ENCODE peak calls at places on chromosomes 3 and 15, in nine cellular contexts. N is astrocyte; T is effector memory CD4-positive, alpha-beta T cell; P is left ventricle myocardium inferior; G is tibial artery; D is colonic mucosa; Y is left lung; O is stomach; S is upper lobe of right lung. Z is an unnamed sample. For H3K36me3 and H3K4me1, the result is how much of the 10 kb centered on the place peaks cover.

GRCh38 chr3:16174389-16174788 is at the start of gene GALNT15:
- DNase-seq in N (peak), T (no peak), P (peak), G (peak), D (peak), Y (peak), O (peak), S (peak), Z (peak)

GRCh38 chr3:13492976-13493866 is 13.1 kb downstream of the HDAC11 start:
- DNase-seq in N (no peak), T (no peak), P (peak), G (no peak), D (no peak), Y (peak), O (no peak), S (peak), Z (no peak)

GRCh38 chr3:132180337-132180791 is 136.8 kb upstream of the ACP3 start:
- DNase-seq in N (peak), T (no peak), P (no peak), G (no peak), D (no peak), Y (no peak), O (no peak), S (no peak), Z (no peak)

GRCh38 chr3:102140116-102140515 is 290.8 kb downstream of the NFKBIZ start:
- DNase-seq in N (no peak), T (no peak), P (no peak), G (no peak), D (no peak), Y (no peak), O (no peak), S (no peak), Z (no peak)

GRCh38 chr3:107745354-107745753 is 222.6 kb downstream of the BBX start:
- DNase-seq in N (no peak), T (no peak), P (no peak), G (no peak), D (no peak), Y (no peak), O (no peak), S (no peak), Z (no peak)

GRCh38 chr15:70323111-70323851 is 225.6 kb upstream of the TLE3 start:
- DNase-seq in N (peak), T (no peak), P (peak), G (peak), D (no peak), Y (no peak), O (peak), S (no peak), Z (peak)

GRCh38 chr15:41465822-41466421 is 27.8 kb upstream of the ITPKA start:
- DNase-seq in N (peak), T (no peak), P (no peak), G (no peak), D (no peak), Y (no peak), O (no peak), S (no peak), Z (no peak)

GRCh38 chr3:2771711-2772110 is 338.5 kb downstream of the IL5RA start:
- DNase-seq in N (no peak), T (no peak), P (no peak), G (no peak), D (no peak), Y (no peak), O (no peak), S (no peak), Z (no peak)

GRCh38 chr3:98504534-98504933 is 7.1 kb downstream of the OR5K2 start:
- DNase-seq in N (peak), T (no peak), P (no peak), G (no peak), D (no peak), Y (no peak), O (no peak), S (no peak), Z (no peak)

GRCh38 chr3:185717121-185717520 is 107.7 kb downstream of the IGF2BP2 start:
- DNase-seq in N (peak), T (no peak), P (no peak), G (no peak), D (no peak), Y (no peak), O (no peak), S (no peak), Z (no peak)

GRCh38 chr3:10977864-10978510 is 14.6 kb upstream of the SLC6A1 start:
- DNase-seq in N (peak), T (no peak), P (no peak), G (no peak), D (no peak), Y (no peak), O (no peak), S (no peak), Z (no peak)

GRCh38 chr3:131083190-131083863 is 56.6 kb downstream of the NEK11 start:
- DNase-seq in N (no peak), T (no peak), P (peak), G (no peak), D (no peak), Y (no peak), O (peak), S (no peak), Z (no peak)

GRCh38 chr3:105377716-105378115 is 11.0 kb downstream of the ALCAM start:
- DNase-seq in N (no peak), T (no peak), P (no peak), G (no peak), D (no peak), Y (no peak), O (no peak), S (no peak), Z (no peak)

GRCh38 chr3:71930056-71930991 is 145.4 kb upstream of the PROK2 start:
- DNase-seq in N (peak), T (no peak), P (no peak), G (no peak), D (no peak), Y (no peak), O (no peak), S (no peak), Z (no peak)

GRCh38 chr3:162161595-162161994 is 665.0 kb downstream of the OTOL1 start:
- DNase-seq in N (no peak), T (no peak), P (no peak), G (no peak), D (no peak), Y (no peak), O (no peak), S (no peak), Z (no peak)

GRCh38 chr3:152430223-152431002 is 161.7 kb downstream of the MBNL1 start:
- DNase-seq in N (no peak), T (no peak), P (peak), G (no peak), D (no peak), Y (no peak), O (no peak), S (no peak), Z (no peak)

GRCh38 chr15:55318588-55319494 is at the start of the genes PIGB and PIGBOS1:
- DNase-seq in N (peak), T (peak), P (peak), G (peak), D (peak), Y (peak), O (peak), S (peak), Z (peak)

GRCh38 chr3:66253790-66254620 is 33.2 kb downstream of the SLC25A26 start:
- DNase-seq in N (peak), T (no peak), P (no peak), G (no peak), D (no peak), Y (no peak), O (no peak), S (no peak), Z (no peak)

GRCh38 chr3:78481050-78481449 is 1286.7 kb downstream of the ROBO1 start:
- DNase-seq in N (no peak), T (no peak), P (no peak), G (no peak), D (no peak), Y (no peak), O (no peak), S (no peak), Z (no peak)

GRCh38 chr3:72482589-72483249 is 365.5 kb downstream of the SHQ1 start:
- DNase-seq in N (peak), T (peak), P (peak), G (peak), D (peak), Y (peak), O (peak), S (peak), Z (peak)

GRCh38 chr3:94417963-94418455 is 355.1 kb downstream of the NSUN3 start:
- DNase-seq in N (no peak), T (no peak), P (no peak), G (no peak), D (no peak), Y (no peak), O (no peak), S (no peak), Z (no peak)

GRCh38 chr15:68816795-68817303 is 3.8 kb downstream of the ANP32A start:
- DNase-seq in N (no peak), T (no peak), P (no peak), G (no peak), D (peak), Y (no peak), O (no peak), S (no peak), Z (no peak)

DNA sequence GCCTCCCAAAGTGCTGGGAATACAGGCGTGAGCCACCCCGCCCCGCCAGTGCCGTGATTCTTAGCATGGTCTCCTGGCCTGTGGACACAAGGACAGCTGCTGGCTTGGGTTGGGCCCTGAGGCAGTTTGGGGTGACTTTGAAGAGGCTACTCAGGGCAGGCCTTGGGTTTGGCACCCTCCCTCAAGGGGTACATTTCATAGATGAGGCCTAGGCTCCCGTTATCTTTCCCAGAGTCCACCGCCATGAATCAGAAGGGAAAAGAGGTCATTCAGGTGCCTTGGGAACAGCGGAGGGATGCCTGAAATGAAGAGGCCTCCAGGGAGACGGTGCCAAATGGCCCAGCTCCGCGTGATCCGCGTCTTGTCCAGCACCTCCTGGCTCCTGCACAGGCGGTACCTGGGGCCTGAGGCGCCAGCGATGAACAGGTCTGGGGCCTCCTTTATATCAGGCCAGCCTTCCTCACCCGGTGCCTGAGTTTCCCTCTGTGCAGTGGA is 9.3 kb downstream of the GNAI2 start:
- DNase-seq in N (no peak), T (no peak), P (no peak), G (no peak), D (no peak), Y (no peak), O (no peak), S (no peak), Z (no peak)
- H3K4me3 ChIP-seq in N (no peak), T (peak), P (peak), G (peak), D (peak), Y (no peak), O (peak), S (peak), Z (no peak)

DNA sequence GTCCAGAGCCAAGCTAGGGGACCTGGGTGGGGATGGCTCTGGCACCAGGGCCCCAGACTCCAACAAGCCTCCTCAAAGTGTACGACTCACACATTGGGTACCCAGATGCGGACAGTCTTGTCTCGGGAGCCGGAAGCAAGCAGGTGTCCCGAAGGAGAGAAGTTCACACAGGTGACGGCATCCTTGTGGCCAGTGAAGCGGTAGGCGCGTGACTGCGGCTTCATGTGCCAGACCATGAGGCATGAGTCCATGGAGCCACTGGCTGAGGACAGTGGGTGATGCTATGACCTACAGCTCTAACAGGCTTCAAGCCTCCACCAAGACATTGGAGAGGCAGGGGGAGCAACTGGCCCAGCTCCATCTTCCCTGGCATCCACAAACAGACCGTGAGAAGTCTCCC is 4.5 kb downstream of the POC1A start:
- DNase-seq in N (no peak), T (no peak), P (no peak), G (no peak), D (no peak), Y (no peak), O (no peak), S (no peak), Z (no peak)
- H3K36me3 ChIP-seq in N (under half), T (under half), P (under half), G (under half), D (under half), Y (under half), O (under half), S (under half), Z (under half)

DNA sequence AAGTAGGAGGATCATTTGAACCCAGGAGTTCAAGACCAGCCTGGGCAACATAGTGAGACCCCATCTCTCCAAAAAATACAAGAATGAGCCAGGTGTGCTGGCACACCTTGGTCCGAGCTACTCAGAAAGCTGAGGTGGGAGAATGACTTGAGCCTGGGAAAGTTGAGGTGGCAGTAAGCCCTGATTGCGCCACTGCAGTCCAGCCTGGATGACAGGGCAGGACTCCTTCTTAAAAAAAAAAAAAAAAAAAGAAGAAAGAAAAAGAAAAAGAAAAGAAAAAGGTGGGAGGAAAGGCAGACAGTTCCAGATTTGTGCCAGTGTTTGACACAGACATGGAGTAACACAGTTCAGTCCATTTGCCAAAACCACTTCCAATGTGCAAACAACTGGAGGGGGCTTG is 75.7 kb downstream of the ATP10A start:
- DNase-seq in N (no peak), T (no peak), P (no peak), G (no peak), D (no peak), Y (no peak), O (no peak), S (no peak), Z (no peak)
- H3K4me1 ChIP-seq in N (under half), T (under half), P (under half), G (half or more), D (under half), Y (under half), O (under half), S (under half), Z (under half)

GRCh38 chr3:536417-536813 is 339.9 kb downstream of the CHL1 start:
- DNase-seq in N (no peak), T (no peak), P (no peak), G (no peak), D (no peak), Y (no peak), O (no peak), S (no peak), Z (no peak)
- H3K4me3 ChIP-seq in N (peak), T (no peak), P (peak), G (peak), D (peak), Y (peak), O (peak), S (peak), Z (peak)

DNA sequence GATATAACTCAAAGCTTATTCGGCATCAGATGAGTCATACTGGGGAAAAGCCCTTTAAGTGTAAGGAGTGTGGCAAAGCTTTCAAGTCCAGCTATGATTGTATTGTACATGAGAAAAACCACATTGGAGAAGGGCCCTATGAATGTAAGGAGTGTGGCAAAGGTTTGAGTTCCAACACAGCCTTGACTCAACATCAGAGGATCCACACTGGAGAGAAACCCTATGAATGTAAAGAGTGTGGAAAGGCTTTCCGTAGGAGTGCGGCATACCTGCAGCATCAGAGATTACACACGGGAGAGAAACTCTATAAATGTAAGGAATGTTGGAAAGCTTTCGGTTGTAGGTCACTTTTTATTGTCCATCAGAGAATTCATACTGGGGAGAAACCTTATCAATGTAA is 7.5 kb downstream of the ZNF621 start:
- DNase-seq in N (no peak), T (no peak), P (no peak), G (no peak), D (no peak), Y (no peak), O (no peak), S (no peak), Z (no peak)
- H3K36me3 ChIP-seq in N (under half), T (under half), P (half or more), G (half or more), D (under half), Y (half or more), O (half or more), S (half or more), Z (half or more)

GRCh38 chr3:84963137-84963536 is 4.3 kb downstream of the CADM2 start:
- DNase-seq in N (no peak), T (no peak), P (no peak), G (no peak), D (no peak), Y (no peak), O (no peak), S (no peak), Z (no peak)

GRCh38 chr3:84960994-84961393 is 2.2 kb downstream of the CADM2 start:
- DNase-seq in N (no peak), T (no peak), P (no peak), G (no peak), D (no peak), Y (no peak), O (no peak), S (no peak), Z (no peak)

GRCh38 chr3:84962460-84962859 is 3.7 kb downstream of the CADM2 start:
- DNase-seq in N (no peak), T (no peak), P (no peak), G (no peak), D (no peak), Y (no peak), O (no peak), S (no peak), Z (no peak)

GRCh38 chr3:84960581-84960980 is 1.8 kb downstream of the CADM2 start:
- DNase-seq in N (no peak), T (no peak), P (no peak), G (no peak), D (no peak), Y (no peak), O (no peak), S (no peak), Z (no peak)

GRCh38 chr3:84961492-84962255 is 2.9 kb downstream of the CADM2 start:
- DNase-seq in N (no peak), T (no peak), P (no peak), G (no peak), D (no peak), Y (no peak), O (no peak), S (no peak), Z (no peak)
- H3K4me1 ChIP-seq in N (under half), T (under half), P (under half), G (under half), D (under half), Y (under half), O (under half), S (under half), Z (under half)